ENCODE peak calls at places on chromosomes 11 and 22, in four cellular contexts. One of them, this sample, is unnamed.

GRCh38 chr11:57376095-57376812 is 4.7 kb downstream of the PRG3 start:
- DNase-seq in gastrocnemius medialis: no peak
- DNase-seq in ovary: no peak
- DNase-seq in transverse colon: no peak
- DNase-seq in this sample: no peak

GRCh38 chr11:64369440-64370135 is 10.6 kb downstream of the RPS6KA4 start:
- DNase-seq in gastrocnemius medialis: no peak
- DNase-seq in ovary: no peak
- DNase-seq in transverse colon: no peak
- DNase-seq in this sample: no peak

GRCh38 chr11:105769627-105770026 is 159.8 kb downstream of the GRIA4 start:
- DNase-seq in gastrocnemius medialis: no peak
- DNase-seq in ovary: no peak
- DNase-seq in transverse colon: no peak
- DNase-seq in this sample: no peak

GRCh38 chr11:84969103-84969502 is 658.0 kb downstream of the DLG2 start:
- DNase-seq in gastrocnemius medialis: no peak
- DNase-seq in ovary: no peak
- DNase-seq in transverse colon: no peak
- DNase-seq in this sample: no peak

GRCh38 chr11:86637976-86638375 is 34.4 kb downstream of the ME3 start:
- DNase-seq in gastrocnemius medialis: no peak
- DNase-seq in ovary: no peak
- DNase-seq in transverse colon: no peak
- DNase-seq in this sample: no peak

GRCh38 chr11:1567052-1567720 is 4.9 kb downstream of the DUSP8 start:
- DNase-seq in gastrocnemius medialis: peak; percentile 63
- DNase-seq in ovary: no peak
- DNase-seq in transverse colon: no peak
- DNase-seq in this sample: no peak

GRCh38 chr11:94134651-94135512 is 6.2 kb downstream of the PANX1 start:
- DNase-seq in gastrocnemius medialis: peak; percentile 88
- DNase-seq in ovary: peak; percentile 84
- DNase-seq in transverse colon: peak; percentile 55
- DNase-seq in this sample: peak; percentile 75

GRCh38 chr22:31143537-31143936 is 3.2 kb upstream of the PLA2G3 start:
- DNase-seq in gastrocnemius medialis: no peak
- DNase-seq in ovary: no peak
- DNase-seq in transverse colon: no peak
- DNase-seq in this sample: no peak

GRCh38 chr11:19374189-19374588 is 133.4 kb upstream of the E2F8 start:
- DNase-seq in gastrocnemius medialis: peak; percentile 40
- DNase-seq in ovary: no peak
- DNase-seq in transverse colon: no peak
- DNase-seq in this sample: no peak

GRCh38 chr11:77197626-77198320 is 69.7 kb downstream of the MYO7A start:
- DNase-seq in gastrocnemius medialis: peak; percentile 6
- DNase-seq in ovary: peak; percentile 7
- DNase-seq in transverse colon: no peak
- DNase-seq in this sample: no peak

GRCh38 chr22:25853501-25853900 is 111.5 kb downstream of the MYO18B start:
- DNase-seq in gastrocnemius medialis: no peak
- DNase-seq in ovary: no peak
- DNase-seq in transverse colon: no peak
- DNase-seq in this sample: no peak

GRCh38 chr11:130671801-130672700 is 223.6 kb downstream of the ADAMTS15 start:
- DNase-seq in gastrocnemius medialis: peak; percentile 41
- DNase-seq in ovary: peak; percentile 48
- DNase-seq in transverse colon: peak; percentile 49
- DNase-seq in this sample: no peak

GRCh38 chr11:36446135-36446534 is 63.9 kb downstream of the TRAF6 start:
- DNase-seq in gastrocnemius medialis: no peak
- DNase-seq in ovary: no peak
- DNase-seq in transverse colon: no peak
- DNase-seq in this sample: no peak

GRCh38 chr11:66157182-66157864 is 87.3 kb downstream of the PACS1 start:
- DNase-seq in gastrocnemius medialis: no peak
- DNase-seq in ovary: no peak
- DNase-seq in transverse colon: no peak
- DNase-seq in this sample: no peak

GRCh38 chr22:43796567-43796966 is 15.5 kb downstream of the EFCAB6 start:
- DNase-seq in gastrocnemius medialis: no peak
- DNase-seq in ovary: no peak
- DNase-seq in transverse colon: no peak
- DNase-seq in this sample: no peak

GRCh38 chr22:48940266-48940987 is 887.2 kb downstream of the BRD1 start:
- DNase-seq in gastrocnemius medialis: no peak
- DNase-seq in ovary: no peak
- DNase-seq in transverse colon: peak; percentile 3
- DNase-seq in this sample: no peak

GRCh38 chr11:88886796-88887195 is 179.0 kb downstream of the GRM5 start:
- DNase-seq in gastrocnemius medialis: no peak
- DNase-seq in ovary: no peak
- DNase-seq in transverse colon: peak; percentile 11
- DNase-seq in this sample: peak; percentile 50

GRCh38 chr11:59144096-59144495 is 1.4 kb downstream of the FAM111A start:
- DNase-seq in gastrocnemius medialis: no peak
- DNase-seq in ovary: no peak
- DNase-seq in transverse colon: no peak
- DNase-seq in this sample: peak; percentile 56

GRCh38 chr11:78841451-78842060 is 266.9 kb upstream of the NARS2 start:
- DNase-seq in gastrocnemius medialis: no peak
- DNase-seq in ovary: no peak
- DNase-seq in transverse colon: no peak
- DNase-seq in this sample: no peak

GRCh38 chr11:1152316-1153104 is 5.2 kb upstream of the MUC5AC start:
- DNase-seq in gastrocnemius medialis: no peak
- DNase-seq in ovary: peak; percentile 7
- DNase-seq in transverse colon: no peak
- DNase-seq in this sample: no peak

GRCh38 chr11:118618991-118619375 is 11.6 kb downstream of the PHLDB1 start:
- DNase-seq in gastrocnemius medialis: peak; percentile 67
- DNase-seq in ovary: peak; percentile 55
- DNase-seq in transverse colon: no peak
- DNase-seq in this sample: no peak
- TF ChIP-seq POLR2A in gastrocnemius medialis: no peak
- TF ChIP-seq POLR2A in ovary: no peak
- TF ChIP-seq POLR2A in transverse colon: no peak
- TF ChIP-seq POLR2A in this sample: no peak

GRCh38 chr11:124951341-124951740 is 2.7 kb upstream of the CCDC15 start:
- DNase-seq in gastrocnemius medialis: no peak
- DNase-seq in ovary: no peak
- DNase-seq in transverse colon: no peak
- DNase-seq in this sample: no peak

GRCh38 chr11:124950606-124951330 is 3.2 kb upstream of the CCDC15 start:
- DNase-seq in gastrocnemius medialis: no peak
- DNase-seq in ovary: no peak
- DNase-seq in transverse colon: no peak
- DNase-seq in this sample: no peak

GRCh38 chr11:124953753-124954624 is at the start of gene CCDC15:
- DNase-seq in gastrocnemius medialis: peak; percentile 95
- DNase-seq in ovary: peak; percentile 97
- DNase-seq in transverse colon: peak; percentile 97
- DNase-seq in this sample: peak; percentile 97
- TF ChIP-seq POLR2A in gastrocnemius medialis: peak; percentile 48
- TF ChIP-seq POLR2A in ovary: peak; percentile 97
- TF ChIP-seq POLR2A in transverse colon: peak; percentile 85
- TF ChIP-seq POLR2A in this sample: peak; percentile 97

GRCh38 chr11:26127336-26127735 is 204.6 kb upstream of the ANO3 start:
- DNase-seq in gastrocnemius medialis: no peak
- DNase-seq in ovary: no peak
- DNase-seq in transverse colon: no peak
- DNase-seq in this sample: no peak

GRCh38 chr11:26121466-26121865 is 210.5 kb upstream of the ANO3 start:
- DNase-seq in gastrocnemius medialis: no peak
- DNase-seq in ovary: no peak
- DNase-seq in transverse colon: no peak
- DNase-seq in this sample: no peak
- TF ChIP-seq POLR2A in gastrocnemius medialis: no peak
- TF ChIP-seq POLR2A in ovary: no peak
- TF ChIP-seq POLR2A in transverse colon: no peak
- TF ChIP-seq POLR2A in this sample: no peak

DNA sequence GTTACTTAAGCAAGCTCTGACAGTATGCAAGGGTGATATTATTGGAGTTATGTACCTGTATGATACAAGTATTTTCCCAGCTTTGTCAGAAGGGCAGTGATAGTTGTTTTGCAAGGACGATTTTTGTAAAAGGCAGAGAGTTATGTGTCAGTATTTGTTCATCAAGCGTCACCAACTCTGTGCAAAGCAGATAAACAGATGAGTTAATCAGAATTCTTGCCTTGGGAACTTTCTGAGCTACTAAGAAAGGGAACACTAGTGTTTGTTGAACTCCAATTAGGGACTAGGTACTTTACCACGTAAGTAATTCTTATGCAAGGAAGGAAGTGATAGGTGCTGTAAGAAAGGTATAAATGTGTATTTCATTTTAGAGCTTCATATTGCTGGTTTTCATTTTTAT is 1.5 kb downstream of the USP47 start:
- DNase-seq in gastrocnemius medialis: no peak
- DNase-seq in ovary: no peak
- DNase-seq in transverse colon: no peak
- DNase-seq in this sample: peak; percentile 81
- TF ChIP-seq POLR2A in gastrocnemius medialis: peak; percentile 51
- TF ChIP-seq POLR2A in ovary: no peak
- TF ChIP-seq POLR2A in transverse colon: peak; percentile 32
- TF ChIP-seq POLR2A in this sample: no peak

DNA sequence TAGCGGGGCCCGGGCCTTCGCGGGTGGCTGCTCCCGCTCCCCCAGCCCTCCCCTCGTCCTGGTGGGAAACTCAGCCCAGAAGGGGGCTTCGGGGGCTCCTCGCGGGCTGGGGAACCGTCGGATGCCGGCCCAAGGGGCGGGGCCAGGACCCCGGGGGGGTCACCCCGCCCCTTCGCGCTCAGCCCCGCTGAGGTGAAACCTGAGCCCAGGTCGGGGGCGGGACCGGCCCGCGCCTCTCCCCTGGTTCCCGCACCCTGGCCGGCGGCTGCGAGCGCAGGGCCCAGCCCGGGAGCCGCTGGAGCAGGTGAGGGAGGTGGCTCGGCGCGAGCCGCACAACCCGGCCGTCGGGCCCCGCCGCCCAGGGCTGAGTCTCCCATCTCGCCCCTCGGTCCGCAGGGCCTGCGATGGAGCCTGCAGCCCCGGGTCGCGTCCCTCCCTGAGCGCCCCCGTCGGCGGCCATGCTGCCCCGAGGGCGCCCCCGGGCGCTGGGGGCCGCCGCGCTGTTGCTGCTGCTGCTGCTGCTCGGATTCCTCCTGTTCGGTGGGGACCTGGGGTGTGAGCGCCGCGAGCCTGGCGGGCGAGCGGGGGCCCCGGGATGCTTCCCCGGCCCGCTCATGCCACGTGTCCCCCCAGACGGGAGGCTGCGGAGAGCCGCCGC is at the start of gene LARGE2:
- DNase-seq in gastrocnemius medialis: peak; percentile 5
- DNase-seq in ovary: peak; percentile 35
- DNase-seq in transverse colon: peak; percentile 45
- DNase-seq in this sample: no peak
- TF ChIP-seq POLR2A in gastrocnemius medialis: no peak
- TF ChIP-seq POLR2A in ovary: no peak
- TF ChIP-seq POLR2A in transverse colon: no peak
- TF ChIP-seq POLR2A in this sample: no peak

DNA sequence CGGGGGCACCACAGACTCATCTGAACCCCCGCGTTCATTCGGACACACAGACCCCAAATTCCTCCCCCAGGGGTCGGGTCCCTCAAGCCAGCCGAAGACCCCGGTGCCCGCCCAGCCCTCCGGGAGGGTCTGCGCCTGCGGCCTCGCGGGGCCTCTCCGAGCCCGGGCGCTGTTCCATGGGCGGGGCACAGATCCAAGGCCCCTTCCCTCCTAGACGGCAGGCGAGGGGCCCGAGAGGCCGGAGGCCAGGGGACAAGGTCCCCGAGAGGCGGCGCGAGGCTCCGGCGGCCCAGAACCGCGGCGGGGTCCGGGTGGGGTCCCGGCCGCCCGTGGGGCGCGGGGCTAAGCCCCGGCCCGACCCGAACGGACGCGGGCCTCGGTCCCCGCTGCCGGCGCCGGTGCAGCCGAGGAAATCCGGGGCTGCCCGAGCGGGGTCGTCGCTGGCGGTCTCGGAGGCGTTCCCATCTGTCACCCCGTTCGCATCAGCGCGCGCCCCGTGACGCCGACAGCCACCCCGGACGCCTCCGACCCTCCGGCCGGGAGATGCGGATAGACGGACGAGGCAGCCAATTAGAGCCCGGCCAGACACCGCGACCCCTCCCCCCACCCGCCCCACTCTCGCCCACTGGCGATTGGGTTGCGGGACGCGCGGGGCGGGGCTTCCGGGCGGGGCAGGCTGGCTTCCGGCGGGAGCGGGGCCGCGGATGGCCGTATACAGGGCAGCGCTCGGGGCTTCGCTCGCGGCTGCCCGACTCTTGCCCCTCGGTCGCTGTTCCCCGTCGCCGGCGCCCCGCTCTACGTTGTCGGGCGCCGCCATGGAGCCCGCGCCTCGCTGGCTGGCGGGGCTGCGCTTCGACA is at the start of gene SELENOO:
- DNase-seq in gastrocnemius medialis: peak; percentile 90
- DNase-seq in ovary: peak; percentile 93
- DNase-seq in transverse colon: peak; percentile 95
- DNase-seq in this sample: peak; percentile 96
- TF ChIP-seq POLR2A in gastrocnemius medialis: peak; percentile 94
- TF ChIP-seq POLR2A in ovary: peak; percentile 84
- TF ChIP-seq POLR2A in transverse colon: peak; percentile 69
- TF ChIP-seq POLR2A in this sample: peak; percentile 58

DNA sequence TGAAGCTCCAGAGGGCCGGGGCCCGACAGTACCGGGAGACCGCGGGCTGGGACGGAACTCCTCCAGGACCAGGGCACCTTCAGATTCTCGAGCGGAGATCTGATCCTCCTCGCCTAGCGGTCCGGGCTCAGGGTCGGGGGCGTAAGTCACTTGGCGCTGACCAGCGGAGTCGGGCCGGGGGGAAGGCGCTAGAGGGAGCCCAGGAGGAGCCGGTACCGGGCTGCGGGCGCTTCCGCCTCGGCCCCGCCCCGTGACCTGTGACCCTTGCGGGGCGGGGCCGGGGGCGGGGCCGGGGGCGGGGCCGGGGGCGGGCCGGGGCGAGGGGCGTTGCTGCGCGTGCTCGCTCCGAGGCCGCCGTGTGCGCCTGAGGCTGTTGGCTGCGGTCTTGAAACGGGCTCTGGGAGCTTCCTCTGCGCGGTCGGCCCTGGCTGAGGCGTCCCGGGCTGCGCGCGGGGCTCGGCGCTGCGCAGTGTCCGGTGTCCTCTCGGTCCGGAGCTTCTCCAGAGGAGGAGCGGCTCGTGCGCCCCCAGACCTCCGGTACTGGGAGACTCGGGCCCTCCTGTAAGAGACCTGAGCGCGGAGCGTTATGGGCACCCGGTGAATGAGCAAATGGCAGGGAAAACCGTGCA is at the start of gene ARSA:
- DNase-seq in gastrocnemius medialis: peak; percentile 80
- DNase-seq in ovary: peak; percentile 77
- DNase-seq in transverse colon: peak; percentile 86
- DNase-seq in this sample: peak; percentile 91
- TF ChIP-seq POLR2A in gastrocnemius medialis: peak; percentile 31
- TF ChIP-seq POLR2A in ovary: no peak
- TF ChIP-seq POLR2A in transverse colon: peak; percentile 60
- TF ChIP-seq POLR2A in this sample: no peak